ENCODE peak calls at places on chromosomes 5 and 9, in seven cellular contexts. One of them, this sample, is unnamed.

GRCh38 chr9:80553986-80554715 is 982.4 kb downstream of the TLE4 start:
- DNase-seq in K562: no peak
- DNase-seq in astrocyte: no peak
- DNase-seq in Calu3: no peak
- DNase-seq in right lobe of liver: no peak
- DNase-seq in heart right ventricle: no peak
- DNase-seq in uterus: no peak
- DNase-seq in this sample: no peak

GRCh38 chr9:132791699-132792240 is 86.3 kb downstream of the AK8 start:
- DNase-seq in K562: no peak
- DNase-seq in astrocyte: no peak
- DNase-seq in Calu3: no peak
- DNase-seq in right lobe of liver: no peak
- DNase-seq in heart right ventricle: no peak
- DNase-seq in uterus: no peak
- DNase-seq in this sample: no peak

GRCh38 chr9:82299870-82300269 is 311.3 kb downstream of the SPATA31D1 start:
- DNase-seq in K562: no peak
- DNase-seq in astrocyte: no peak
- DNase-seq in Calu3: no peak
- DNase-seq in right lobe of liver: no peak
- DNase-seq in heart right ventricle: no peak
- DNase-seq in uterus: no peak
- DNase-seq in this sample: no peak

GRCh38 chr5:142979636-142980035 is 209.5 kb downstream of the ARHGAP26 start:
- DNase-seq in K562: no peak
- DNase-seq in astrocyte: no peak
- DNase-seq in Calu3: no peak
- DNase-seq in right lobe of liver: no peak
- DNase-seq in heart right ventricle: no peak
- DNase-seq in uterus: no peak
- DNase-seq in this sample: peak

GRCh38 chr5:172502410-172502809 is 48.1 kb upstream of the SH3PXD2B start:
- DNase-seq in K562: no peak
- DNase-seq in astrocyte: no peak
- DNase-seq in Calu3: no peak
- DNase-seq in right lobe of liver: no peak
- DNase-seq in heart right ventricle: no peak
- DNase-seq in uterus: peak
- DNase-seq in this sample: no peak

GRCh38 chr9:108053555-108054061 is 564.0 kb upstream of the KLF4 start:
- DNase-seq in K562: no peak
- DNase-seq in astrocyte: peak
- DNase-seq in Calu3: no peak
- DNase-seq in right lobe of liver: peak
- DNase-seq in heart right ventricle: peak
- DNase-seq in uterus: peak
- DNase-seq in this sample: no peak

GRCh38 chr5:155004138-155004744 is 9.3 kb upstream of the KIF4B start:
- DNase-seq in K562: peak
- DNase-seq in astrocyte: no peak
- DNase-seq in Calu3: peak
- DNase-seq in right lobe of liver: peak
- DNase-seq in heart right ventricle: peak
- DNase-seq in uterus: no peak
- DNase-seq in this sample: peak

GRCh38 chr9:79603222-79603925 is 31.6 kb downstream of the TLE4 start:
- DNase-seq in K562: no peak
- DNase-seq in astrocyte: peak
- DNase-seq in Calu3: no peak
- DNase-seq in right lobe of liver: no peak
- DNase-seq in heart right ventricle: no peak
- DNase-seq in uterus: no peak
- DNase-seq in this sample: no peak

GRCh38 chr9:105281926-105282325 is 37.5 kb downstream of the SLC44A1 start:
- DNase-seq in K562: no peak
- DNase-seq in astrocyte: peak
- DNase-seq in Calu3: no peak
- DNase-seq in right lobe of liver: no peak
- DNase-seq in heart right ventricle: no peak
- DNase-seq in uterus: no peak
- DNase-seq in this sample: peak

GRCh38 chr9:88682431-88682831 is 147.5 kb downstream of the NXNL2 start:
- DNase-seq in K562: no peak
- DNase-seq in astrocyte: no peak
- DNase-seq in Calu3: no peak
- DNase-seq in right lobe of liver: no peak
- DNase-seq in heart right ventricle: no peak
- DNase-seq in uterus: peak
- DNase-seq in this sample: no peak

GRCh38 chr5:136424835-136425694 is 59.7 kb upstream of the TRPC7 start:
- DNase-seq in K562: peak
- DNase-seq in astrocyte: peak
- DNase-seq in Calu3: peak
- DNase-seq in right lobe of liver: peak
- DNase-seq in heart right ventricle: peak
- DNase-seq in uterus: peak
- DNase-seq in this sample: peak

GRCh38 chr9:72691671-72692070 is 170.3 kb downstream of the TMC1 start:
- DNase-seq in K562: no peak
- DNase-seq in astrocyte: no peak
- DNase-seq in Calu3: no peak
- DNase-seq in right lobe of liver: no peak
- DNase-seq in heart right ventricle: no peak
- DNase-seq in uterus: no peak
- DNase-seq in this sample: no peak

GRCh38 chr9:2816476-2817141 is 27.3 kb downstream of the PUM3 start:
- DNase-seq in K562: no peak
- DNase-seq in astrocyte: peak
- DNase-seq in Calu3: peak
- DNase-seq in right lobe of liver: no peak
- DNase-seq in heart right ventricle: no peak
- DNase-seq in uterus: no peak
- DNase-seq in this sample: no peak

GRCh38 chr5:78627175-78627574 is 21.4 kb downstream of the LHFPL2 start:
- DNase-seq in K562: peak
- DNase-seq in astrocyte: peak
- DNase-seq in Calu3: no peak
- DNase-seq in right lobe of liver: no peak
- DNase-seq in heart right ventricle: no peak
- DNase-seq in uterus: no peak
- DNase-seq in this sample: peak

GRCh38 chr5:77431286-77431685 is 60.8 kb downstream of the WDR41 start:
- DNase-seq in K562: no peak
- DNase-seq in astrocyte: peak
- DNase-seq in Calu3: no peak
- DNase-seq in right lobe of liver: no peak
- DNase-seq in heart right ventricle: no peak
- DNase-seq in uterus: no peak
- DNase-seq in this sample: peak

GRCh38 chr9:121649476-121650219 is 1.8 kb upstream of the DAB2IP start:
- DNase-seq in K562: no peak
- DNase-seq in astrocyte: no peak
- DNase-seq in Calu3: no peak
- DNase-seq in right lobe of liver: no peak
- DNase-seq in heart right ventricle: no peak
- DNase-seq in uterus: no peak
- DNase-seq in this sample: peak

GRCh38 chr9:114405294-114406034 is 17.7 kb upstream of the AKNA start:
- DNase-seq in K562: peak
- DNase-seq in astrocyte: peak
- DNase-seq in Calu3: peak
- DNase-seq in right lobe of liver: peak
- DNase-seq in heart right ventricle: peak
- DNase-seq in uterus: peak
- DNase-seq in this sample: peak

GRCh38 chr9:136108648-136109266 is 9.9 kb downstream of the TMEM250 start:
- DNase-seq in K562: no peak
- DNase-seq in astrocyte: no peak
- DNase-seq in Calu3: no peak
- DNase-seq in right lobe of liver: no peak
- DNase-seq in heart right ventricle: no peak
- DNase-seq in uterus: no peak
- DNase-seq in this sample: no peak

GRCh38 chr9:136109351-136110081 is 9.2 kb downstream of the TMEM250 start:
- DNase-seq in K562: peak
- DNase-seq in astrocyte: peak
- DNase-seq in Calu3: peak
- DNase-seq in right lobe of liver: peak
- DNase-seq in heart right ventricle: peak
- DNase-seq in uterus: peak
- DNase-seq in this sample: peak

GRCh38 chr9:136111190-136111589 is 7.5 kb downstream of the TMEM250 start:
- DNase-seq in K562: no peak
- DNase-seq in astrocyte: no peak
- DNase-seq in Calu3: no peak
- DNase-seq in right lobe of liver: no peak
- DNase-seq in heart right ventricle: no peak
- DNase-seq in uterus: no peak
- DNase-seq in this sample: no peak

GRCh38 chr9:136111910-136112309 is 6.8 kb downstream of the TMEM250 start:
- DNase-seq in K562: peak
- DNase-seq in astrocyte: no peak
- DNase-seq in Calu3: no peak
- DNase-seq in right lobe of liver: no peak
- DNase-seq in heart right ventricle: no peak
- DNase-seq in uterus: no peak
- DNase-seq in this sample: no peak

GRCh38 chr9:136110082-136111061 is 8.3 kb downstream of the TMEM250 start:
- DNase-seq in K562: peak
- DNase-seq in astrocyte: no peak
- DNase-seq in Calu3: no peak
- DNase-seq in right lobe of liver: no peak
- DNase-seq in heart right ventricle: peak
- DNase-seq in uterus: no peak
- DNase-seq in this sample: peak
- TF ChIP-seq CTCF in K562: peak
- TF ChIP-seq CTCF in astrocyte: no peak
- TF ChIP-seq CTCF in Calu3: no peak
- TF ChIP-seq CTCF in right lobe of liver: no peak
- TF ChIP-seq CTCF in heart right ventricle: peak
- TF ChIP-seq CTCF in uterus: no peak
- TF ChIP-seq CTCF in this sample: peak

GRCh38 chr9:109249615-109250014 is 71.2 kb downstream of the EPB41L4B start:
- DNase-seq in K562: no peak
- DNase-seq in astrocyte: no peak
- DNase-seq in Calu3: no peak
- DNase-seq in right lobe of liver: no peak
- DNase-seq in heart right ventricle: no peak
- DNase-seq in uterus: no peak
- DNase-seq in this sample: no peak

GRCh38 chr9:109246533-109246932 is 74.3 kb downstream of the EPB41L4B start:
- DNase-seq in K562: no peak
- DNase-seq in astrocyte: no peak
- DNase-seq in Calu3: no peak
- DNase-seq in right lobe of liver: no peak
- DNase-seq in heart right ventricle: no peak
- DNase-seq in uterus: no peak
- DNase-seq in this sample: no peak

GRCh38 chr9:109247228-109247627 is 73.6 kb downstream of the EPB41L4B start:
- DNase-seq in K562: no peak
- DNase-seq in astrocyte: no peak
- DNase-seq in Calu3: no peak
- DNase-seq in right lobe of liver: no peak
- DNase-seq in heart right ventricle: no peak
- DNase-seq in uterus: no peak
- DNase-seq in this sample: no peak

GRCh38 chr9:109250311-109250741 is 70.5 kb downstream of the EPB41L4B start:
- DNase-seq in K562: no peak
- DNase-seq in astrocyte: no peak
- DNase-seq in Calu3: no peak
- DNase-seq in right lobe of liver: no peak
- DNase-seq in heart right ventricle: no peak
- DNase-seq in uterus: no peak
- DNase-seq in this sample: peak

GRCh38 chr9:109248133-109248581 is 72.7 kb downstream of the EPB41L4B start:
- DNase-seq in K562: no peak
- DNase-seq in astrocyte: no peak
- DNase-seq in Calu3: no peak
- DNase-seq in right lobe of liver: peak
- DNase-seq in heart right ventricle: no peak
- DNase-seq in uterus: no peak
- DNase-seq in this sample: no peak
- TF ChIP-seq CTCF in K562: peak
- TF ChIP-seq CTCF in astrocyte: no peak
- TF ChIP-seq CTCF in Calu3: no peak
- TF ChIP-seq CTCF in right lobe of liver: peak
- TF ChIP-seq CTCF in heart right ventricle: no peak
- TF ChIP-seq CTCF in uterus: no peak
- TF ChIP-seq CTCF in this sample: no peak

DNA sequence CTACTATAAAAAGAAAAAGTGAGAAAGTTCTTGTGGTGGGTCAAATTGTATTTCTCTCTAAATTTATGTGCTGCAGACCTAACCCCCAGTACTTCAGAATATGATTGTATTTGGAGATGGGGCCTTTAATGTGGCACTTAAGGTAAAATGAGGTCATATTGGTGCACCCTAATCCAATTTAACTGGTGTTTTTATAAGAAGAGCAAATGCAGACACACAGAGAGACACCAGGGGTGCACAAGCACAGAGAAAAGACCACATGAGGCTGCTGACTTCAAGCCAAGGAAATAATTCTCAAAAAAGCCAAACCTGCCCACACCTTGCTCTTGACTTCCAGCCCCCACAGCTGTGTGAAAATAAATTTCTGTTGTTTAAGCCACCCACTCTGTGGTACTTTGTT is 80.2 kb upstream of the HTR4 start:
- DNase-seq in K562: no peak
- DNase-seq in astrocyte: no peak
- DNase-seq in Calu3: no peak
- DNase-seq in right lobe of liver: no peak
- DNase-seq in heart right ventricle: no peak
- DNase-seq in uterus: no peak
- DNase-seq in this sample: peak
- TF ChIP-seq CTCF in K562: no peak
- TF ChIP-seq CTCF in astrocyte: no peak
- TF ChIP-seq CTCF in Calu3: no peak
- TF ChIP-seq CTCF in right lobe of liver: no peak
- TF ChIP-seq CTCF in heart right ventricle: no peak
- TF ChIP-seq CTCF in uterus: no peak
- TF ChIP-seq CTCF in this sample: peak

DNA sequence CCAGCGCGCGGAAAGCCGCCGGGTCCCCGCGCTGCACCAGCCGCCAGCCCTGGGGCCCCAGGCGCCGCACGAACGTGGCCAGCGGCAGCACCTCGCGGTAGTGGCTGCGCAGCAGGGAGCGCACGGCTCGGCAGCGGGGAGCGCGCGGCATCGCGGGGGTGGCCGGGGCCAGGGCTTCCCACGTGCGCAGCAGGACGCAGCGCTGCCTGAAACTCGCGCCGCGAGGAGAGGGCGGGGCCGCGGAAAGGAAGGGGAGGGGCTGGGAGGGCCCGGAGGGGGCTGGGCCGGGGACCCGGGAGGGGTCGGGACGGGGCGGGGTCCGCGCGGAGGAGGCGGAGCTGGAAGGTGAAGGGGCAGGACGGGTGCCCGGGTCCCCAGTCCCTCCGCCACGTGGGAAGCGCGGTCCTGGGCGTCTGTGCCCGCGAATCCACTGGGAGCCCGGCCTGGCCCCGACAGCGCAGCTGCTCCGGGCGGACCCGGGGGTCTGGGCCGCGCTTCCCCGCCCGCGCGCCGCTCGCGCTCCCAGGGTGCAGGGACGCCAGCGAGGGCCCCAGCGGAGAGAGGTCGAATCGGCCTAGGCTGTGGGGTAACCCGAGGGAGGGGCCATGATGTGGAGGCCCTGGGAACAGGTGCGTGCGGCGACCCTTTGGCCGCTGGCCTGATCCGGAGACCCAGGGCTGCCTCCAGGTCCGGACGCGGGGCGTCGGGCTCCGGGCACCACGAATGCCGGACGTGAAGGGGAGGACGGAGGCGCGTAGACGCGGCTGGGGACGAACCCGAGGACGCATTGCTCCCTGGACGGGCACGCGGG is at the start of gene TERT:
- DNase-seq in K562: peak
- DNase-seq in astrocyte: no peak
- DNase-seq in Calu3: peak
- DNase-seq in right lobe of liver: no peak
- DNase-seq in heart right ventricle: no peak
- DNase-seq in uterus: no peak
- DNase-seq in this sample: no peak
- TF ChIP-seq CTCF in K562: no peak
- TF ChIP-seq CTCF in astrocyte: no peak
- TF ChIP-seq CTCF in Calu3: no peak
- TF ChIP-seq CTCF in right lobe of liver: no peak
- TF ChIP-seq CTCF in heart right ventricle: no peak
- TF ChIP-seq CTCF in uterus: no peak
- TF ChIP-seq CTCF in this sample: no peak

This sample was measured in PC-3.